ENCODE peak calls at places on chromosomes 6 and 20, in six cellular contexts. One of them, this sample, is unnamed. For H3K27me3, the result is how much of the 10 kb centered on the place peaks cover.

GRCh38 chr6:113288409-113288808 is 568.7 kb upstream of the MARCKS start:
- DNase-seq in effector memory CD4-positive, alpha-beta T cell: no peak
- DNase-seq in astrocyte: no peak
- DNase-seq in thoracic aorta: no peak
- DNase-seq in esophagus muscularis mucosa: no peak
- DNase-seq in prostate gland: no peak
- DNase-seq in this sample: no peak

GRCh38 chr6:2982464-2983121 is 11.2 kb upstream of the SERPINB6 start:
- DNase-seq in effector memory CD4-positive, alpha-beta T cell: no peak
- DNase-seq in astrocyte: no peak
- DNase-seq in thoracic aorta: no peak
- DNase-seq in esophagus muscularis mucosa: no peak
- DNase-seq in prostate gland: no peak
- DNase-seq in this sample: no peak

GRCh38 chr6:124441430-124441829 is 520.8 kb upstream of the RNF217 start:
- DNase-seq in effector memory CD4-positive, alpha-beta T cell: no peak
- DNase-seq in astrocyte: no peak
- DNase-seq in thoracic aorta: no peak
- DNase-seq in esophagus muscularis mucosa: no peak
- DNase-seq in prostate gland: no peak
- DNase-seq in this sample: no peak

GRCh38 chr6:7914991-7915789 is 4.6 kb upstream of the TXNDC5 start:
- DNase-seq in effector memory CD4-positive, alpha-beta T cell: no peak
- DNase-seq in astrocyte: peak
- DNase-seq in thoracic aorta: no peak
- DNase-seq in esophagus muscularis mucosa: no peak
- DNase-seq in prostate gland: no peak
- DNase-seq in this sample: peak

GRCh38 chr6:149544646-149545257 is 1.1 kb downstream of the PPIL4 start:
- DNase-seq in effector memory CD4-positive, alpha-beta T cell: no peak
- DNase-seq in astrocyte: no peak
- DNase-seq in thoracic aorta: no peak
- DNase-seq in esophagus muscularis mucosa: no peak
- DNase-seq in prostate gland: no peak
- DNase-seq in this sample: no peak

GRCh38 chr6:124999105-124999764 is 37.0 kb downstream of the RNF217 start:
- DNase-seq in effector memory CD4-positive, alpha-beta T cell: no peak
- DNase-seq in astrocyte: peak
- DNase-seq in thoracic aorta: no peak
- DNase-seq in esophagus muscularis mucosa: no peak
- DNase-seq in prostate gland: peak
- DNase-seq in this sample: peak

GRCh38 chr6:118283759-118284158 is 264.3 kb upstream of the PLN start:
- DNase-seq in effector memory CD4-positive, alpha-beta T cell: no peak
- DNase-seq in astrocyte: peak
- DNase-seq in thoracic aorta: no peak
- DNase-seq in esophagus muscularis mucosa: no peak
- DNase-seq in prostate gland: peak
- DNase-seq in this sample: peak

GRCh38 chr6:144285798-144286502 is 815 bp downstream of the UTRN start:
- DNase-seq in effector memory CD4-positive, alpha-beta T cell: peak
- DNase-seq in astrocyte: peak
- DNase-seq in thoracic aorta: peak
- DNase-seq in esophagus muscularis mucosa: peak
- DNase-seq in prostate gland: peak
- DNase-seq in this sample: peak

GRCh38 chr6:35552285-35552917 is 39.7 kb upstream of the TULP1 start:
- DNase-seq in effector memory CD4-positive, alpha-beta T cell: peak
- DNase-seq in astrocyte: peak
- DNase-seq in thoracic aorta: no peak
- DNase-seq in esophagus muscularis mucosa: no peak
- DNase-seq in prostate gland: no peak
- DNase-seq in this sample: no peak

GRCh38 chr20:32368323-32368722 is 10.2 kb downstream of the ASXL1 start:
- DNase-seq in effector memory CD4-positive, alpha-beta T cell: no peak
- DNase-seq in astrocyte: no peak
- DNase-seq in thoracic aorta: no peak
- DNase-seq in esophagus muscularis mucosa: no peak
- DNase-seq in prostate gland: no peak
- DNase-seq in this sample: no peak

GRCh38 chr20:61556116-61556515 is 304.1 kb downstream of the CDH4 start:
- DNase-seq in effector memory CD4-positive, alpha-beta T cell: no peak
- DNase-seq in astrocyte: peak
- DNase-seq in thoracic aorta: no peak
- DNase-seq in esophagus muscularis mucosa: no peak
- DNase-seq in prostate gland: no peak
- DNase-seq in this sample: peak

GRCh38 chr6:37673436-37673835 is 24.2 kb downstream of the MDGA1 start:
- DNase-seq in effector memory CD4-positive, alpha-beta T cell: no peak
- DNase-seq in astrocyte: no peak
- DNase-seq in thoracic aorta: no peak
- DNase-seq in esophagus muscularis mucosa: no peak
- DNase-seq in prostate gland: no peak
- DNase-seq in this sample: no peak

GRCh38 chr6:143804835-143805239 is 38.3 kb upstream of the LTV1 start:
- DNase-seq in effector memory CD4-positive, alpha-beta T cell: no peak
- DNase-seq in astrocyte: peak
- DNase-seq in thoracic aorta: no peak
- DNase-seq in esophagus muscularis mucosa: no peak
- DNase-seq in prostate gland: no peak
- DNase-seq in this sample: no peak

GRCh38 chr6:42387336-42387735 is 64.4 kb downstream of the TRERF1 start:
- DNase-seq in effector memory CD4-positive, alpha-beta T cell: peak
- DNase-seq in astrocyte: no peak
- DNase-seq in thoracic aorta: no peak
- DNase-seq in esophagus muscularis mucosa: no peak
- DNase-seq in prostate gland: no peak
- DNase-seq in this sample: no peak

GRCh38 chr20:35909796-35910195 is 44.5 kb downstream of the SCAND1 start:
- DNase-seq in effector memory CD4-positive, alpha-beta T cell: no peak
- DNase-seq in astrocyte: no peak
- DNase-seq in thoracic aorta: no peak
- DNase-seq in esophagus muscularis mucosa: no peak
- DNase-seq in prostate gland: no peak
- DNase-seq in this sample: no peak

DNA sequence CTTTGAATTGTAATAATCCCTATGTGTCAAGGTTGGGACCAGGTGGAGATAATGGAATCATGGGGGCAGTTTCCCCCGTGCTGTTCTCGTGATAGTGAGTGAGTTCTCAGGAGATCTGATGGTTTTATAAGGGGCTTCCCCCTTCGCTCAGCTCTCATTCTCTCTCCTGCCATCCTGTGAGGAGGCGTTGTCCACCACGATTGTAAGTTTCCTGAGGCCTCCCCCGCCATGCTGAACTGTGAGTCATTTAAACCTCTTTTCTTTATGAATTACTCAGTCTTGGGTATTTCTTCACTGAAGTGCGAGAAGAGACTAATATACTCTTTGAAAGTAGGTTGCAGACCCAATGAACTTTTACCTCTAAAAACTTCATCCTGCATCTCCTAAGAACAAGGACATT is 39.2 kb upstream of the KCNG1 start:
- DNase-seq in effector memory CD4-positive, alpha-beta T cell: no peak
- DNase-seq in astrocyte: no peak
- DNase-seq in thoracic aorta: no peak
- DNase-seq in esophagus muscularis mucosa: no peak
- DNase-seq in prostate gland: no peak
- DNase-seq in this sample: no peak
- H3K27me3 ChIP-seq in effector memory CD4-positive, alpha-beta T cell: under half
- H3K27me3 ChIP-seq in astrocyte: under half
- H3K27me3 ChIP-seq in thoracic aorta: under half
- H3K27me3 ChIP-seq in esophagus muscularis mucosa: under half
- H3K27me3 ChIP-seq in prostate gland: under half
- H3K27me3 ChIP-seq in this sample: under half

DNA sequence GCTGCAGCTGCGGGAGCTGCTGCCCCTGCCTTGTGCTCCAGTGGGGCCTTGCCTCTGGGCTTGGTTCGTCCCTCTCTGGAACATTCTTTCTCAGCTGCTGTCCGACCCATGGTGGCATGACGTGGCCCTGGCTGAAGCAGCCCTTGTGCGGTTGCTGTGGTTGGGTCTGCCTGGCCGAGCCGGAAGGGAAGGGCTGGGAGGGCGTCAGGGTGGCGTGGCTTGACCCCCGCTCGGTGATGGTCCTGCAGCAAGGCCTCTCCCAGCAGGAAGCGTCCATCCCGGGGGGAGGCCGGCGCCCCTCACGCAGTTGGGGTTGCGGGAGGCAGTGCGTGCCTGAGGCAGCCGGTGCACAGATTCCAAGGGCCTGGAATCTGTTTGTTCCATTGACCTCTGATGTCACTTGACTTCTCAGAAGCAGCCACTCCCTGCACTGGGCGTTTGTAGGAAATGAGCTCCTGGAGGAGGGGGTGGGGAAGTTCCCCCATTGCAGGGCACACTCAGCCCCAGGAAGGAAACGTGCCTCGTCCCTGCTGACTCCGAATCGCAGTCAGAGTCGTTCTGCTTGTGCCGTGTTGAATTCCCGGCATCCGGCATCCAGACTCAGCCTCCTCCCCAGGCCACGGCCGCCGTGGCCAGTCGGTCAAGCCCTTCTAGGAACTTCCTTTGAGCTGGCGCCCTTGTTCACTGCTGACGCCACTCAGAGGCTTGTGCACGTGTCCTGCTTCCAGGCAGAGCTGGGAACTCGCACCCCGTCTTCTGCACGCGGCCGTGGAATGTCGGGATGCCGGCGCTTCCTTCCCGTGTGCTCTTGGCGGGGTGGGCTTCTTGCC is 9.7 kb upstream of the TNFRSF6B start:
- DNase-seq in effector memory CD4-positive, alpha-beta T cell: no peak
- DNase-seq in astrocyte: peak
- DNase-seq in thoracic aorta: peak
- DNase-seq in esophagus muscularis mucosa: peak
- DNase-seq in prostate gland: no peak
- DNase-seq in this sample: no peak
- H3K4me3 ChIP-seq in effector memory CD4-positive, alpha-beta T cell: no peak
- H3K4me3 ChIP-seq in astrocyte: no peak
- H3K4me3 ChIP-seq in thoracic aorta: peak
- H3K4me3 ChIP-seq in esophagus muscularis mucosa: peak
- H3K4me3 ChIP-seq in prostate gland: no peak
- H3K4me3 ChIP-seq in this sample: no peak

GRCh38 chr20:20411841-20412240 is 43.9 kb downstream of the INSM1 start:
- DNase-seq in effector memory CD4-positive, alpha-beta T cell: no peak
- DNase-seq in astrocyte: no peak
- DNase-seq in thoracic aorta: no peak
- DNase-seq in esophagus muscularis mucosa: no peak
- DNase-seq in prostate gland: no peak
- DNase-seq in this sample: no peak
- H3K27me3 ChIP-seq in effector memory CD4-positive, alpha-beta T cell: under half
- H3K27me3 ChIP-seq in astrocyte: under half
- H3K27me3 ChIP-seq in thoracic aorta: under half
- H3K27me3 ChIP-seq in esophagus muscularis mucosa: under half
- H3K27me3 ChIP-seq in prostate gland: under half
- H3K27me3 ChIP-seq in this sample: under half

DNA sequence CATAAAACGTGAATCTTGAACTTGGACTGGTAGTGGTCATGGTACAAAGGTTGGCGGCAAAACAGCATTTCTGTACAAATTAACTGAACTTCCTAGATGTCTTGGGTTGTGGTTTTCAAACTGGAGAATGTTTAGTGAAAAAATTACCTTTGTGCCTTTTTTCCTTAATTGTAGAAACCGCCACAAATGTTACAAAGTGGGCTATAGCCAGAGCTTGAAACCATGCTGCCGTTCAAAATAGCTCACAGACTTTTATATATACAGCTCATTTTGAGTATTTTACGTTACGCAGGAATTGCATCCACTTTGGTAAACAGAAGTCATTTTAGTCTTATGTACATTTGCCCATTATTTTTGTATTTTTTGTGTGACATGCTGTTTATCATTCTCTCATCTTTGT is 1.9 kb downstream of the MYO6 start:
- DNase-seq in effector memory CD4-positive, alpha-beta T cell: no peak
- DNase-seq in astrocyte: no peak
- DNase-seq in thoracic aorta: no peak
- DNase-seq in esophagus muscularis mucosa: no peak
- DNase-seq in prostate gland: no peak
- DNase-seq in this sample: no peak
- H3K4me3 ChIP-seq in effector memory CD4-positive, alpha-beta T cell: no peak
- H3K4me3 ChIP-seq in astrocyte: peak
- H3K4me3 ChIP-seq in thoracic aorta: no peak
- H3K4me3 ChIP-seq in esophagus muscularis mucosa: no peak
- H3K4me3 ChIP-seq in prostate gland: no peak
- H3K4me3 ChIP-seq in this sample: no peak

GRCh38 chr20:2755451-2756055 is 44.9 kb downstream of the CPXM1 start:
- DNase-seq in effector memory CD4-positive, alpha-beta T cell: no peak
- DNase-seq in astrocyte: no peak
- DNase-seq in thoracic aorta: no peak
- DNase-seq in esophagus muscularis mucosa: no peak
- DNase-seq in prostate gland: no peak
- DNase-seq in this sample: no peak

GRCh38 chr20:2754426-2754825 is 46.0 kb downstream of the CPXM1 start:
- DNase-seq in effector memory CD4-positive, alpha-beta T cell: no peak
- DNase-seq in astrocyte: no peak
- DNase-seq in thoracic aorta: no peak
- DNase-seq in esophagus muscularis mucosa: no peak
- DNase-seq in prostate gland: peak
- DNase-seq in this sample: no peak

GRCh38 chr20:2751868-2752630 is 48.4 kb downstream of the CPXM1 start:
- DNase-seq in effector memory CD4-positive, alpha-beta T cell: no peak
- DNase-seq in astrocyte: no peak
- DNase-seq in thoracic aorta: no peak
- DNase-seq in esophagus muscularis mucosa: no peak
- DNase-seq in prostate gland: peak
- DNase-seq in this sample: no peak

GRCh38 chr20:2752631-2753455 is 47.6 kb downstream of the CPXM1 start:
- DNase-seq in effector memory CD4-positive, alpha-beta T cell: no peak
- DNase-seq in astrocyte: no peak
- DNase-seq in thoracic aorta: no peak
- DNase-seq in esophagus muscularis mucosa: no peak
- DNase-seq in prostate gland: no peak
- DNase-seq in this sample: peak

DNA sequence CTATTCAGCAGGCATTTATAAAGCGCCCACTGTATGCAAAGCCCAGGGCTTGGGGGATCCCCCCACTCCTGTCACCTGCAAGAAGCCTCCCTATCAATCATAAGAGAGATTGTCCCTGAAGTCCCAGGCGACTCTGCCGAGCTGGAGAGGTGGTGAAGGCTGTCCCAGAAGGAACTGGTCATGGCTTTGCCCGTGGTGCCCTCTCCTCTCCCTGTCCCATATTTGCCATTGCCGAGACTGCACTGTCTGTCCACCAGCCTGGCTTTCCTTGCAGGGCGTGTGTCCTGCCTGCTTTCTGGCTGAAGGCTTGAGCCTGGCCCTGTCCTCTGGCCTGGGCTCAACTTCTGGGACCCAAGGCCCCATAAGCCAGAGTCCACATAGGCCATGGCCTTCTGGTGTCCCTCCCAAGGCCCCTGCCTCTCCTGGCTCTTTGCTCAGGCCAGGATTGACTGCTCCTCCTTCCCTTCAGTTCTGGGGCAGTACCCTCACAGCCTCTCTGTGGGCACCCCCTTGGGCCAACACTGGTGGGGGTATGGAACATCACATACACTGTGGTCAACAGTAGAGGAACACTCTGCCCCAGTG is 46.9 kb downstream of the CPXM1 start:
- DNase-seq in effector memory CD4-positive, alpha-beta T cell: no peak
- DNase-seq in astrocyte: no peak
- DNase-seq in thoracic aorta: no peak
- DNase-seq in esophagus muscularis mucosa: no peak
- DNase-seq in prostate gland: no peak
- DNase-seq in this sample: no peak
- H3K27me3 ChIP-seq in effector memory CD4-positive, alpha-beta T cell: under half
- H3K27me3 ChIP-seq in astrocyte: half or more
- H3K27me3 ChIP-seq in thoracic aorta: under half
- H3K27me3 ChIP-seq in esophagus muscularis mucosa: under half
- H3K27me3 ChIP-seq in prostate gland: under half
- H3K27me3 ChIP-seq in this sample: under half

GRCh38 chr6:120005292-120005976 is 655.9 kb upstream of the MAN1A1 start:
- DNase-seq in effector memory CD4-positive, alpha-beta T cell: no peak
- DNase-seq in astrocyte: no peak
- DNase-seq in thoracic aorta: no peak
- DNase-seq in esophagus muscularis mucosa: no peak
- DNase-seq in prostate gland: no peak
- DNase-seq in this sample: no peak
- H3K4me3 ChIP-seq in effector memory CD4-positive, alpha-beta T cell: no peak
- H3K4me3 ChIP-seq in astrocyte: no peak
- H3K4me3 ChIP-seq in thoracic aorta: no peak
- H3K4me3 ChIP-seq in esophagus muscularis mucosa: no peak
- H3K4me3 ChIP-seq in prostate gland: no peak
- H3K4me3 ChIP-seq in this sample: no peak

This sample was measured in MG63.